ENCODE peak calls at places on chromosomes 2 and 18, in four cellular contexts. One of them, this sample, is unnamed.

GRCh38 chr2:14418110-14418509 is 214.4 kb upstream of the LRATD1 start:
- DNase-seq in K562: no peak
- DNase-seq in WTC11: no peak
- DNase-seq in GM12878: no peak
- DNase-seq in this sample: no peak

GRCh38 chr2:100865819-100866462 is 46.0 kb downstream of the NPAS2 start:
- DNase-seq in GM12878: no peak
- DNase-seq in WTC11: no peak
- DNase-seq in K562: no peak
- DNase-seq in this sample: peak

GRCh38 chr2:11314482-11314881 is 30.0 kb downstream of the ROCK2 start:
- DNase-seq in GM12878: no peak
- DNase-seq in WTC11: no peak
- DNase-seq in K562: no peak
- DNase-seq in this sample: no peak

GRCh38 chr2:98234763-98235162 is 111.5 kb upstream of the CNGA3 start:
- DNase-seq in WTC11: no peak
- DNase-seq in K562: no peak
- DNase-seq in GM12878: no peak
- DNase-seq in this sample: no peak

GRCh38 chr2:20291846-20292408 is 58.7 kb downstream of the PUM2 start:
- DNase-seq in K562: no peak
- DNase-seq in WTC11: no peak
- DNase-seq in GM12878: no peak
- DNase-seq in this sample: no peak

GRCh38 chr2:8306530-8307351 is 375.1 kb upstream of the ID2 start:
- DNase-seq in GM12878: no peak
- DNase-seq in K562: no peak
- DNase-seq in WTC11: no peak
- DNase-seq in this sample: no peak

GRCh38 chr18:48084858-48085257 is 154.4 kb upstream of the SMAD2 start:
- DNase-seq in GM12878: no peak
- DNase-seq in WTC11: no peak
- DNase-seq in K562: no peak
- DNase-seq in this sample: no peak

GRCh38 chr18:80104364-80104779 is 4.7 kb upstream of the ADNP2 start:
- DNase-seq in K562: no peak
- DNase-seq in GM12878: no peak
- DNase-seq in WTC11: peak
- DNase-seq in this sample: peak

GRCh38 chr2:60533114-60534033 is 20.1 kb downstream of the BCL11A start:
- DNase-seq in GM12878: no peak
- DNase-seq in K562: no peak
- DNase-seq in WTC11: no peak
- DNase-seq in this sample: peak

GRCh38 chr18:61236476-61237057 is 96.7 kb upstream of the CDH20 start:
- DNase-seq in K562: no peak
- DNase-seq in WTC11: no peak
- DNase-seq in GM12878: no peak
- DNase-seq in this sample: no peak

GRCh38 chr2:38466849-38467767 is 90.0 kb upstream of the ATL2 start:
- DNase-seq in WTC11: no peak
- DNase-seq in GM12878: no peak
- DNase-seq in K562: no peak
- DNase-seq in this sample: no peak

GRCh38 chr2:119490653-119491195 is 33.6 kb downstream of the SCTR start:
- DNase-seq in GM12878: no peak
- DNase-seq in WTC11: no peak
- DNase-seq in K562: no peak
- DNase-seq in this sample: no peak

GRCh38 chr2:241314181-241314932 is 1.1 kb downstream of the HDLBP start:
- DNase-seq in GM12878: no peak
- DNase-seq in K562: no peak
- DNase-seq in WTC11: no peak
- DNase-seq in this sample: peak

GRCh38 chr2:141611981-141612380 is 518.8 kb downstream of the LRP1B start:
- DNase-seq in WTC11: no peak
- DNase-seq in K562: no peak
- DNase-seq in GM12878: no peak
- DNase-seq in this sample: no peak

GRCh38 chr18:79405781-79406575 is 10.2 kb downstream of the NFATC1 start:
- DNase-seq in GM12878: peak
- DNase-seq in WTC11: no peak
- DNase-seq in K562: no peak
- DNase-seq in this sample: no peak

GRCh38 chr18:48050176-48050575 is 119.7 kb upstream of the SMAD2 start:
- DNase-seq in GM12878: no peak
- DNase-seq in K562: no peak
- DNase-seq in WTC11: no peak
- DNase-seq in this sample: no peak

GRCh38 chr18:5995626-5996025 is 100.3 kb upstream of the TMEM200C start:
- DNase-seq in GM12878: no peak
- DNase-seq in WTC11: no peak
- DNase-seq in K562: no peak
- DNase-seq in this sample: no peak

GRCh38 chr2:168716839-168717238 is 85.6 kb upstream of the NOSTRIN start:
- DNase-seq in K562: no peak
- DNase-seq in WTC11: no peak
- DNase-seq in GM12878: no peak
- DNase-seq in this sample: no peak

GRCh38 chr2:192591617-192592016 is 396.9 kb upstream of the TMEFF2 start:
- DNase-seq in GM12878: no peak
- DNase-seq in WTC11: no peak
- DNase-seq in K562: no peak
- DNase-seq in this sample: no peak
- TF ChIP-seq CTCF in GM12878: no peak
- TF ChIP-seq CTCF in WTC11: no peak
- TF ChIP-seq CTCF in K562: no peak
- TF ChIP-seq CTCF in this sample: no peak

DNA sequence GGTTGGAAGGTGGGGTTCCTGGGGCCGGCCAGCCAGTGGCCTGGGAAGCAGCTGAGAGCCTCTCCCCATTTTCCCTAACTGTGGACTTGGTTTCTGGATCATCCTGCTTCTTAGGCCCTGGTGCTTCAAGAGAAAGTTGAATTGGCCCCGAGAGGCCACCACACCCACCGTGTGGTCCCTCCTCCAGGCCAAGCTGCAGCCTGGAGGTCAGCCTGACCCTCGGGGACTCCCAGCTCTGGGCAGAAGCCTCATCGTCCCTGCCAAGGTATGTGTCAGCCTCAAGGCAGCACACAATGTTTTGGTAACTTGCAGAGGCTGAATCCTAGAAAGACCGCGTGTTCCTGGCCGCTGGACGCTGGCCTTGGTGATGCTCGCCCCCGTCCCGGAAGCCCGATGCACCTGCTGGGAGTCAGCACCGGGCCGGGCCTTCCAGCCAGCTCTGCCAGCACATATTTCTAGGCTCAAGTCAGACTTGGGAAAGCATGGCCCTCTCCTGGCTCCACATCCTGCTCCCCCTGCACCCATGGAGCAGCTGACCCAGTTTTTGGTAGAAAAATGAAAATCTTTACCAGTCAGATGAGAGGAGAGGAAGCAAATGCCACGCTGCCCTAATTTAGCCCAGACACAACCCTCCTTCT is 72.6 kb downstream of the ACTR2 start:
- DNase-seq in WTC11: no peak
- DNase-seq in GM12878: no peak
- DNase-seq in K562: no peak
- DNase-seq in this sample: no peak
- TF ChIP-seq TCF7 in WTC11: no peak
- TF ChIP-seq TCF7 in GM12878: no peak
- TF ChIP-seq TCF7 in K562: no peak
- TF ChIP-seq TCF7 in this sample: no peak

GRCh38 chr2:4358855-4359254 is 655.5 kb downstream of the DCDC2C start:
- DNase-seq in K562: no peak
- DNase-seq in WTC11: no peak
- DNase-seq in GM12878: no peak
- DNase-seq in this sample: no peak

GRCh38 chr2:4353668-4354067 is 650.3 kb downstream of the DCDC2C start:
- DNase-seq in GM12878: no peak
- DNase-seq in K562: no peak
- DNase-seq in WTC11: no peak
- DNase-seq in this sample: no peak

GRCh38 chr2:4354164-4354563 is 650.8 kb downstream of the DCDC2C start:
- DNase-seq in K562: no peak
- DNase-seq in GM12878: no peak
- DNase-seq in WTC11: no peak
- DNase-seq in this sample: no peak

DNA sequence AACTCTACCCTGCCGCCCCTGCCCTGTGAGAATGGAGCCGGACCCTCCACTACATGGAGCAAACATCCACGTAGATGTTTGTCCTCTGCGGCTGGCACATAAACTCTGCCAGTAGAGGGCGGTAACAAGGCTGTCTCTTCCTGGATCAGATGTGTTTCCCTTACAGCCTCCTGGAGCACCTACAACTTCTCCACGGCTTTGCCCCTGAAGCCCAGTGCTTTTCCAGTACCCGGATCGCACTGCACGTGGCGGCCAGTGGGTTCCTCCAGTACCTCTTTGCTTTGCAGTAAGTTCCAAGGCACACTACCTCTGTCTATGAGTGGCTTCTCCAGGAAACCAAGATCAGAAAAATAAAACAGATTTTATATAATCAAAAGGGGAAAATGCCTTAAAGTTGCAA is 651.3 kb downstream of the DCDC2C start:
- DNase-seq in WTC11: peak
- DNase-seq in GM12878: no peak
- DNase-seq in K562: peak
- DNase-seq in this sample: peak
- TF ChIP-seq CTCF in WTC11: no peak
- TF ChIP-seq CTCF in GM12878: peak
- TF ChIP-seq CTCF in K562: peak
- TF ChIP-seq CTCF in this sample: peak

GRCh38 chr18:3458952-3459853 is 9.2 kb downstream of the TGIF1 start:
- DNase-seq in K562: no peak
- DNase-seq in WTC11: no peak
- DNase-seq in GM12878: no peak
- DNase-seq in this sample: no peak
- TF ChIP-seq TCF7 in K562: no peak
- TF ChIP-seq TCF7 in WTC11: no peak
- TF ChIP-seq TCF7 in GM12878: no peak
- TF ChIP-seq TCF7 in this sample: no peak

GRCh38 chr2:85648619-85649018 is 19.4 kb downstream of the SFTPB start:
- DNase-seq in GM12878: no peak
- DNase-seq in K562: peak
- DNase-seq in WTC11: no peak
- DNase-seq in this sample: no peak
- TF ChIP-seq CTCF in GM12878: peak
- TF ChIP-seq CTCF in K562: peak
- TF ChIP-seq CTCF in WTC11: no peak
- TF ChIP-seq CTCF in this sample: peak

GRCh38 chr2:46802665-46803550 is 112.7 kb downstream of the MCFD2 start:
- DNase-seq in K562: no peak
- DNase-seq in GM12878: no peak
- DNase-seq in WTC11: no peak
- DNase-seq in this sample: no peak
- TF ChIP-seq TCF7 in K562: no peak
- TF ChIP-seq TCF7 in GM12878: no peak
- TF ChIP-seq TCF7 in WTC11: no peak
- TF ChIP-seq TCF7 in this sample: no peak

DNA sequence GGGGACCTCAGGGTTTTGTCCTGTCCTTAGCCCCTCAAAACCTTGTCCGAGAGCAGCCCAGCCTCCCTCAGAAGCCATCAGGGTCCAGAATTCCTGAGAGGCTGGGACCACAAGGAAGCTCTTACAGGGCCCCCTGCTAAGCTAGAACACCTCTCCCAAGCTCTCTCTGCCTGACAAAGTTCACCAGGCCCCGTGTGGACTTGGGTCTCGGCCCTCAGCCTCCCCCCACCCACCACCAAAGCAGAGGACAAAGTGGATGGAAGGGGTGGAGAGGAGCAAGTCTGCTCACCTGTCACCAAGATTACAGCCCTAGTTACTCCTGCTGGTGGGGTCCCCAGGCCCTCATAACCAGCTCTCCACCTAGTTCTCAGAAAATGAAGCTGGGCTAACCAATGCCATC is 16.8 kb downstream of the RAB11FIP5 start:
- DNase-seq in GM12878: no peak
- DNase-seq in K562: no peak
- DNase-seq in WTC11: no peak
- DNase-seq in this sample: no peak
- TF ChIP-seq CTCF in GM12878: no peak
- TF ChIP-seq CTCF in K562: no peak
- TF ChIP-seq CTCF in WTC11: no peak
- TF ChIP-seq CTCF in this sample: no peak

GRCh38 chr2:165401285-165401852 is 68.1 kb upstream of the CSRNP3 start:
- DNase-seq in K562: peak
- DNase-seq in GM12878: peak
- DNase-seq in WTC11: no peak
- DNase-seq in this sample: peak
- TF ChIP-seq TCF7 in K562: no peak
- TF ChIP-seq TCF7 in GM12878: no peak
- TF ChIP-seq TCF7 in WTC11: no peak
- TF ChIP-seq TCF7 in this sample: no peak

This sample was measured in HepG2.